ENCODE peak calls at places on chromosomes 13 and 19, in four cellular contexts. D, C, L and K are unnamed samples.

GRCh38 chr13:50392977-50393376 is 377.7 kb downstream of the KCNRG start:
- DNase-seq in D (peak), C (no peak), L (no peak), K (no peak)

GRCh38 chr13:46855664-46856063 is 41.2 kb downstream of the HTR2A start:
- DNase-seq in L (no peak), C (no peak), D (no peak), K (no peak)

GRCh38 chr13:77492982-77493381 is 42.5 kb upstream of the SCEL start:
- DNase-seq in D (no peak), C (no peak), L (no peak), K (no peak)

GRCh38 chr19:4748589-4748988 is 24.9 kb upstream of the DPP9 start:
- DNase-seq in L (no peak), D (no peak), C (no peak), K (no peak)

GRCh38 chr19:3365447-3366103 is 808 bp upstream of the NFIC start:
- DNase-seq in C (peak), L (no peak), D (no peak), K (no peak)

GRCh38 chr13:91369432-91369831 is 21.9 kb downstream of the MIR17HG start:
- DNase-seq in L (no peak), C (peak), D (no peak), K (no peak)

GRCh38 chr19:35533822-35534521 is 716 bp downstream of the GAPDHS start:
- DNase-seq in D (peak), L (no peak), C (peak), K (peak)

GRCh38 chr19:5539431-5539833 is 28.3 kb downstream of the TINCR start:
- DNase-seq in C (no peak), D (no peak), L (no peak), K (no peak)

GRCh38 chr19:13554506-13555235 is 48.4 kb upstream of the CACNA1A start:
- DNase-seq in C (no peak), L (no peak), D (no peak), K (no peak)

GRCh38 chr13:36207672-36208071 is 6.7 kb downstream of the SOHLH2 start:
- DNase-seq in L (no peak), D (no peak), C (peak), K (no peak)

GRCh38 chr19:24032651-24033050 is 54.3 kb upstream of the ZNF254 start:
- DNase-seq in D (no peak), L (no peak), C (no peak), K (no peak)

GRCh38 chr19:39277598-39277997 is 9.4 kb downstream of the IFNL2 start:
- DNase-seq in L (no peak), C (no peak), D (no peak), K (no peak)

GRCh38 chr13:73677041-73677589 is 457.1 kb downstream of the KLF12 start:
- DNase-seq in C (no peak), D (no peak), L (no peak), K (no peak)

GRCh38 chr19:39837978-39838377 is 4.0 kb upstream of the DYRK1B start:
- DNase-seq in C (no peak), L (no peak), D (no peak), K (no peak)

GRCh38 chr13:40565282-40566148 is 100.9 kb downstream of the FOXO1 start:
- DNase-seq in C (no peak), L (no peak), D (no peak), K (no peak)

GRCh38 chr19:53980553-53981407 is 10.7 kb upstream of the CACNG6 start:
- DNase-seq in D (no peak), C (peak), L (no peak), K (no peak)

GRCh38 chr13:24927810-24928404 is 163.9 kb downstream of the RNF17 start:
- DNase-seq in L (no peak), C (no peak), D (no peak), K (no peak)

GRCh38 chr13:97434417-97435296 is 688 bp downstream of the RAP2A start:
- DNase-seq in D (no peak), C (peak), L (no peak), K (no peak)
- TF ChIP-seq SPI1 in D (no peak), C (no peak), L (no peak), K (peak)

DNA sequence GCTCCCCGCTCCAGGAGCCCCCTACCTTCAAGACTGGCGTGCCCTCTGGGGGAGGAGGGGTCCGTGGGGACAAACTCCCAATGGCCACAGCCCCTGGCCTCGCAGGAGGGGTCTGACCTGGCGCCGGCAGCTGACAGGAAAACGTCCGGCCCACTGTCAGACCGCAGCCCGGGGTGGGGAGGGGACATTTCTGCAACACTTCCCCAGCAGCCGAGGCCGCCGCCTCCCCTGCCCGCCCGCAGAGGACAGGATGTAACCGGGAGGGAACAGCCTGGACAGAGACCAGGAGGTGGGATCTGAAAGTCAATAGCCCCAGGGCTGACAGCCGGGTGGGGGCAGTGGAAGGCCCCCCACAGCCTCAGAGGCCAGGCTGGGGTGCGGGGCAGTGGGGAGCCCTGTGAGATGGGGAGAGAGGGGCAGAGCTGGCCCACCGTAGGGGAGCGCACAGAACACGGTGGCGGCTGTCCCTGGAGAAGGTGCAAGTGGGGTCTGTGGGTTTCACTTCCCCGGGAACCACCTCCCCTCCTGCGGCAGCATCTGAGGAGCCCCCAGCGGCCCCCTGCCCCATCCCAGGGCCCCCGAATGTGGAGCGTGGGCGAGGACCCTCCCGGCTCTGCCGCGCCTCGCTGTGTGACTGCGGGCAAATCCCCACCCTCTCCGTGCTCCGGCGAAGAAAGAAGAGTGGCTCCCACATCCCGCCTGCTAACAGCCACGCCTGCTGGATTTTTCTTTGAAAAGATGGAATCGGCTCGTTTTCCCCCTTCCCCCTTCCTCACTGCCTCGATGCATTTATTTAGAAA is at the start of gene PEAK3:
- DNase-seq in C (peak), D (no peak), L (no peak), K (no peak)
- TF ChIP-seq SPI1 in C (peak), D (peak), L (peak), K (peak)

DNA sequence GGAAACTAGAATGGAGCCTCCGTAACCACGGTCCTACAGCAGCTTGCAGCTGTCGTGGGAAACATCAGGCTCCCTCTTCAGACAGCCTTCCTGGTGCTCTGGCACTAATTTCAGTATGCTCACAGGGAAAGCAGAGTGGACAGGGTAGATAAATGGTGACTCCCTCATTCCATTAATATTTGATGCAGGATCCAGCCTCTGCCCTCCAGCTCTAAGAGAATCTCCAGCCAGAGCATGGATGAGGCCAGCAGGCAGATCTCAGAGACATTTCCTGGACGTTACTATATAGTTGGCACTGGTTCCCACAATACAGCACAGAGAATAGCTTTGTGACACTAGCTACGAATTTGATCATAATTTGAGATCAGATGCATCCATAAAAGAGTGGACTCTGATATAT is 341.4 kb downstream of the LIG4 start:
- DNase-seq in D (no peak), L (no peak), C (no peak), K (no peak)
- TF ChIP-seq SPI1 in D (no peak), L (no peak), C (no peak), K (no peak)

DNA sequence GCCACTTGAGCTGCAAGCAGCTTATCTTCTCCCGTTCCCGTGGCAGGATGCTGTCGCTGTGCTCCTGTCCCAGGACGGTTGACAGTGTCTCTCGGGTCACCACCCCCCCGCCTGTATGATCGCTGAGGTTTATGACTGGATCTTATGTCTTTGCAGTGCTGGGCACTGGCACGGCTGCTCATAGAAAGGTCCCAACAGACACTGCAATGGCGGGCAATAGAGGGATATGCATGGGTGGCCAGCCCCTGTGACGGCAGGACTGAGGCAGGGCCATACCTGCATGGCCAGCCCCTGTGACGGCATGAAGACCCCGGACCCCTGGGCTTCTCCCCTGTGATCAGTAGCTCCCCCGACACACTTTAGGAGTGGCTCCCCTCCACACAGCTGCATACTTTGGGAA is 307.2 kb downstream of the TEX29 start:
- DNase-seq in D (no peak), L (no peak), C (no peak), K (no peak)
- TF ChIP-seq SPI1 in D (no peak), L (no peak), C (no peak), K (no peak)

GRCh38 chr19:56083668-56084067 is 37.4 kb downstream of the ZNF787 start:
- DNase-seq in C (no peak), D (no peak), L (no peak), K (no peak)
- TF ChIP-seq SPI1 in C (no peak), D (no peak), L (no peak), K (no peak)

GRCh38 chr13:95644611-95645052 is at the start of gene DZIP1:
- DNase-seq in L (no peak), D (peak), C (no peak), K (peak)
- TF ChIP-seq SPI1 in L (no peak), D (no peak), C (no peak), K (no peak)